ENCODE peak calls at places on chromosomes 1 and 21, in seven cellular contexts. H, J, V, B, U, F and E are unnamed samples.

GRCh38 chr1:205504311-205505075 is at the start of gene CDK18:
- DNase-seq in H (no peak), J (peak; percentile 87), V (peak; percentile 96), B (peak; percentile 73), U (peak; percentile 25), F (no peak), E (peak; percentile 89)

GRCh38 chr1:45608475-45609156 is 15.2 kb downstream of the CCDC17 start:
- DNase-seq in H (peak; percentile 71), J (no peak), V (peak; percentile 21), B (no peak), U (no peak), F (peak; percentile 63), E (no peak)

GRCh38 chr1:227766653-227767277 is 31.5 kb downstream of the SNAP47 start:
- DNase-seq in H (no peak), J (no peak), V (no peak), B (no peak), U (no peak), F (no peak), E (no peak)

GRCh38 chr1:15736035-15736665 is at the start of gene SLC25A34:
- DNase-seq in H (no peak), J (peak; percentile 83), V (no peak), B (no peak), U (no peak), F (no peak), E (peak; percentile 98)

GRCh38 chr21:37675202-37675801 is 241.0 kb downstream of the KCNJ6 start:
- DNase-seq in H (peak; percentile 74), J (peak; percentile 65), V (peak; percentile 93), B (peak; percentile 61), U (peak; percentile 45), F (no peak), E (peak; percentile 72)

GRCh38 chr21:37557261-37557950 is 190.8 kb downstream of the DYRK1A start:
- DNase-seq in H (peak; percentile 23), J (no peak), V (no peak), B (no peak), U (no peak), F (no peak), E (no peak)

GRCh38 chr1:231986631-231987291 is 360.2 kb downstream of the DISC1 start:
- DNase-seq in H (no peak), J (no peak), V (peak; percentile 45), B (peak; percentile 78), U (no peak), F (no peak), E (no peak)

GRCh38 chr1:26913754-26914619 is at the start of gene NR0B2:
- DNase-seq in H (peak; percentile 17), J (peak; percentile 56), V (peak; percentile 77), B (no peak), U (no peak), F (no peak), E (peak; percentile 97)

GRCh38 chr1:179229214-179230140 is at the start of gene ABL2:
- DNase-seq in H (peak; percentile 65), J (peak; percentile 50), V (peak; percentile 92), B (peak; percentile 40), U (peak; percentile 40), F (peak; percentile 41), E (peak; percentile 46)